ENCODE peak calls at places on chromosomes 11 and 22, in five cellular contexts. B is IMR-90; D is naive thymus-derived CD4-positive, alpha-beta T cell; G is stomach; E is CD4-positive, alpha-beta T cell. X is an unnamed sample. For H3K27me3, the result is how much of the 10 kb centered on the place peaks cover.

GRCh38 chr22:19705181-19705934 is 8.9 kb upstream of the SEPTIN5 start:
- DNase-seq in B (no peak), D (no peak), G (no peak), E (no peak), X (no peak)

GRCh38 chr22:37763652-37764051 is 44.1 kb upstream of the GCAT start:
- DNase-seq in B (no peak), D (no peak), G (no peak), E (no peak), X (no peak)

GRCh38 chr11:68014157-68014965 is 4.2 kb downstream of the ALDH3B1 start:
- DNase-seq in B (peak), D (no peak), G (peak), E (no peak), X (no peak)

GRCh38 chr22:20463324-20464095 is 25.9 kb upstream of the SCARF2 start:
- DNase-seq in B (no peak), D (no peak), G (no peak), E (peak), X (no peak)

GRCh38 chr11:126133902-126134301 is 71.2 kb upstream of the CDON start:
- DNase-seq in B (no peak), D (no peak), G (no peak), E (no peak), X (no peak)

GRCh38 chr11:129643031-129643721 is 172.5 kb upstream of the TMEM45B start:
- DNase-seq in B (peak), D (no peak), G (no peak), E (no peak), X (no peak)

GRCh38 chr11:78684377-78684776 is 109.7 kb upstream of the NARS2 start:
- DNase-seq in B (peak), D (no peak), G (no peak), E (no peak), X (no peak)

GRCh38 chr11:7527029-7527428 is 13.2 kb downstream of the PPFIBP2 start:
- DNase-seq in B (no peak), D (no peak), G (no peak), E (no peak), X (no peak)

GRCh38 chr11:27084407-27084985 is 43.9 kb downstream of the BBOX1 start:
- DNase-seq in B (peak), D (no peak), G (no peak), E (no peak), X (no peak)

GRCh38 chr11:78749243-78749730 is 174.6 kb upstream of the NARS2 start:
- DNase-seq in B (no peak), D (no peak), G (no peak), E (no peak), X (no peak)

GRCh38 chr11:42066113-42066512 is 606.7 kb upstream of the LRRC4C start:
- DNase-seq in B (no peak), D (no peak), G (no peak), E (no peak), X (no peak)

GRCh38 chr11:92153542-92153941 is 71.1 kb upstream of the FAT3 start:
- DNase-seq in B (no peak), D (no peak), G (no peak), E (no peak), X (no peak)

GRCh38 chr11:27718853-27719574 is 18.8 kb upstream of the BDNF start:
- DNase-seq in B (peak), D (no peak), G (no peak), E (no peak), X (no peak)

GRCh38 chr11:5807580-5807979 is 1.1 kb upstream of the OR52N2 start:
- DNase-seq in B (no peak), D (no peak), G (no peak), E (no peak), X (no peak)

GRCh38 chr22:22521631-22522030 is 1.6 kb upstream of the ZNF280A start:
- DNase-seq in B (no peak), D (no peak), G (no peak), E (no peak), X (no peak)

GRCh38 chr11:78961186-78961782 is 386.6 kb upstream of the NARS2 start:
- DNase-seq in B (peak), D (no peak), G (peak), E (no peak), X (no peak)

GRCh38 chr11:130609121-130610035 is 160.9 kb downstream of the ADAMTS15 start:
- DNase-seq in B (no peak), D (no peak), G (peak), E (no peak), X (peak)

GRCh38 chr22:40922484-40923303 is 28.5 kb upstream of the RBX1 start:
- DNase-seq in B (peak), D (no peak), G (no peak), E (peak), X (no peak)

GRCh38 chr11:125110996-125111340 is 458 bp downstream of the TMEM218 start:
- DNase-seq in B (no peak), D (no peak), G (no peak), E (peak), X (no peak)

GRCh38 chr22:30290679-30291333 is 1.5 kb upstream of the CASTOR1 start:
- DNase-seq in B (peak), D (no peak), G (peak), E (no peak), X (no peak)

GRCh38 chr22:36333632-36334031 is 54.1 kb downstream of the MYH9 start:
- DNase-seq in B (no peak), D (no peak), G (peak), E (no peak), X (no peak)

GRCh38 chr22:44686873-44687600 is 15.0 kb upstream of the PRR5 start:
- DNase-seq in B (peak), D (no peak), G (no peak), E (no peak), X (no peak)

GRCh38 chr11:126969865-126970479 is 30.6 kb downstream of the KIRREL3 start:
- DNase-seq in B (peak), D (no peak), G (no peak), E (no peak), X (no peak)

GRCh38 chr22:38733329-38734202 is 22.2 kb downstream of the SUN2 start:
- DNase-seq in B (peak), D (no peak), G (peak), E (no peak), X (no peak)

GRCh38 chr11:115760921-115761320 is 256.7 kb upstream of the CADM1 start:
- DNase-seq in B (no peak), D (no peak), G (no peak), E (no peak), X (no peak)

GRCh38 chr11:115761817-115762216 is 257.6 kb upstream of the CADM1 start:
- DNase-seq in B (no peak), D (no peak), G (no peak), E (no peak), X (no peak)

GRCh38 chr11:115761348-115761747 is 257.1 kb upstream of the CADM1 start:
- DNase-seq in B (no peak), D (no peak), G (no peak), E (no peak), X (no peak)

GRCh38 chr11:115765803-115766239 is 261.6 kb upstream of the CADM1 start:
- DNase-seq in B (peak), D (no peak), G (no peak), E (no peak), X (no peak)

GRCh38 chr11:115764172-115764571 is 260.0 kb upstream of the CADM1 start:
- DNase-seq in B (no peak), D (no peak), G (no peak), E (no peak), X (no peak)
- H3K27me3 ChIP-seq in B (under half), D (under half), G (under half), E (under half), X (under half)

GRCh38 chr22:26314171-26314570 is 114.9 kb upstream of the ASPHD2 start:
- DNase-seq in B (no peak), D (no peak), G (no peak), E (no peak), X (no peak)

GRCh38 chr22:26313291-26313690 is 115.8 kb upstream of the ASPHD2 start:
- DNase-seq in B (no peak), D (no peak), G (no peak), E (no peak), X (no peak)

GRCh38 chr22:26308467-26308866 is 120.6 kb upstream of the ASPHD2 start:
- DNase-seq in B (no peak), D (no peak), G (no peak), E (no peak), X (no peak)

GRCh38 chr22:26314656-26315055 is 114.4 kb upstream of the ASPHD2 start:
- DNase-seq in B (no peak), D (no peak), G (no peak), E (no peak), X (no peak)

DNA sequence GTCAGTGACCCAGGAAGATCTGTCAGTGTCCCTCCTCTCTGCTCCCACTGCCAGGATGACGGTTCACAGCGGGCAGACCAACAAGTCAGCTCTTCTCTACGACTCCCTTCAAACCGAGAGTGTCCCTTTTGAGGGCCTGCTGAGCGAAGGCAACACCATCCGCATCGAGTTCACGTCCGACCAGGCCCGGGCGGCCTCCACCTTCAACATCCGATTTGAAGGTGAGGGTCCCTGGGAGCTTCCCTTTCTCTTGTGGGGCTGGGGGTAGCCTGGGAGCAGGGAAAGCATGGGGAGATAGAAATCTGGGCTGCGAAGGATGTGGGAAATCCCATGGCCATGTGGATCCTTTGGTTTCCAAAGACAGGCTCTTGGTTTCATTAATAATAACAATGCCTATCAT is 118.4 kb upstream of the ASPHD2 start:
- DNase-seq in B (no peak), D (no peak), G (no peak), E (no peak), X (no peak)
- H3K27me3 ChIP-seq in B (under half), D (under half), G (under half), E (under half), X (under half)

GRCh38 chr11:119419834-119420492 is 3.0 kb downstream of the THY1 start:
- DNase-seq in B (no peak), D (no peak), G (no peak), E (no peak), X (no peak)

GRCh38 chr11:119420631-119421030 is 2.3 kb downstream of the THY1 start:
- DNase-seq in B (no peak), D (no peak), G (no peak), E (no peak), X (no peak)

GRCh38 chr11:119422505-119423416 is at the start of gene THY1:
- DNase-seq in B (peak), D (no peak), G (no peak), E (no peak), X (no peak)

GRCh38 chr11:119421941-119422504 is 949 bp downstream of the THY1 start:
- DNase-seq in B (peak), D (no peak), G (no peak), E (no peak), X (no peak)

GRCh38 chr11:119421351-119421750 is 1.6 kb downstream of the THY1 start:
- DNase-seq in B (peak), D (no peak), G (no peak), E (no peak), X (no peak)
- H3K27me3 ChIP-seq in B (under half), D (under half), G (under half), E (under half), X (under half)

DNA sequence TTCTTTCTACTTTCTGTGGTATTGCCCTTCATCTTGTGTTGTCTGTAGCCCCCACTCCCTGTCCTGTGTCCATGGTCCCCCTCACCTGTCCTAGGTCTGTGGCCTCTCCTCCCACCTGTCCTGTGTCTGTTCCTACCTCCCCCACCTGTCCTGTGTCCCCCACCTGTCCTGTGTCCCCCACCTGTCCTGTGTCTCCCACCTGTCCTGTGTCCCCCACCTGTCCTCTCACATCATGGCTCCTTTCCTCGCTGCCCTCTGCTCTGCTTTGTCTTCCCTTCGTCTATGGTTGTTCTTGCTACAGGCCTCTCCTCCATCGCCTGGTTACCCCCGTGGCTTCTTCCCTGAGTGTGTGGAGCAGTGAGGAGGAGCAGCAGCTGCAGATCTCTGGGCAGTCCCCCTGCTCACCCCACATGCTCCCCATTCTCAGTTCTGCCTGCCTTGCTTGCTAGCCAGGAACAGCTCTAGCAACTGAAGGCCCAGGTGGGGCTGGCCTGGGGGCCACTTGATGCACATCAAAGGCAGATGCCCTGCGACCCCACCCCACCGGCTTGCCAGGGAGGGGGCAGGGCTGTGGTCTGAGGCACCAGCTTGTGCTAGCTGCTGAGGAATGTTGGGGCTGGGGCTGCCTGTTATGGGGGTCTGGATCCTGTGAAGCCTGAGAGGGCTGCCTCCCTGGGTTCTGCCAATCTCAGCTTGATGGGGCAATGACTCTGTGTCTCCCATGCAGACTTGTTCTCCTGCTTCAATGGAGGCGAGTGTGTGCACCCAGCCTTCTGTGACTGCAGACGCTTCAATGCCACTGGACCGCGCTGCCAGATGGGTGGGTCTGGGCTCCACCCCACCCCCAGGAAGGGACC is 5.6 kb downstream of the OTOG start:
- DNase-seq in B (peak), D (no peak), G (no peak), E (no peak), X (no peak)
- H3K27me3 ChIP-seq in B (under half), D (under half), G (under half), E (under half), X (under half)

DNA sequence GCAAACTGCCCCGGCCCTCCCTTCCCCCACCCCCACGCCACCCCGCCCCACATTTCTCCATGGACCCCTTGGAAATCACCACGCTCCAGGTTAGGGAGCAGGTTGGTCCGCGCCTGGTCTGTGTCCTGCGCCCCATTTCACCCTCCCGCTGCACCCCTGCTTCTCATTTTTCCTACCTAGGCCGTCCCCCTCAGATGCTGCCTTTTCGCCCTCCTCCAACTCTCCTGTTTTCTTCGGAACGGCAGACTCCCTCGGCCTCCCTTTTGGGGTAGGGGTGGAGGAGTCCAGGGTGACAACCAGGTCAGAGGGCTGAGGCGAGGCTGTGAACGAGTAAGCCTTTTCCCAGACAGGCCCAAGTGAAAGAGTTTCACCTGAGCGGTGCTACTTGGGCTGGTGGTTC is 893 bp upstream of the SCN4B start:
- DNase-seq in B (no peak), D (no peak), G (no peak), E (no peak), X (no peak)
- H3K27me3 ChIP-seq in B (half or more), D (under half), G (half or more), E (half or more), X (under half)

GRCh38 chr11:17471501-17471900 is 5.1 kb downstream of the ABCC8 start:
- DNase-seq in B (no peak), D (no peak), G (no peak), E (no peak), X (no peak)

GRCh38 chr11:17472467-17472866 is 4.2 kb downstream of the ABCC8 start:
- DNase-seq in B (no peak), D (no peak), G (no peak), E (no peak), X (no peak)

GRCh38 chr11:17475666-17476316 is 854 bp downstream of the ABCC8 start:
- DNase-seq in B (no peak), D (no peak), G (no peak), E (no peak), X (no peak)

GRCh38 chr11:17469998-17470397 is 6.6 kb downstream of the ABCC8 start:
- DNase-seq in B (no peak), D (no peak), G (no peak), E (no peak), X (no peak)

GRCh38 chr11:17473071-17473744 is 3.4 kb downstream of the ABCC8 start:
- DNase-seq in B (peak), D (no peak), G (no peak), E (no peak), X (no peak)
- H3K27me3 ChIP-seq in B (under half), D (under half), G (under half), E (under half), X (under half)

DNA sequence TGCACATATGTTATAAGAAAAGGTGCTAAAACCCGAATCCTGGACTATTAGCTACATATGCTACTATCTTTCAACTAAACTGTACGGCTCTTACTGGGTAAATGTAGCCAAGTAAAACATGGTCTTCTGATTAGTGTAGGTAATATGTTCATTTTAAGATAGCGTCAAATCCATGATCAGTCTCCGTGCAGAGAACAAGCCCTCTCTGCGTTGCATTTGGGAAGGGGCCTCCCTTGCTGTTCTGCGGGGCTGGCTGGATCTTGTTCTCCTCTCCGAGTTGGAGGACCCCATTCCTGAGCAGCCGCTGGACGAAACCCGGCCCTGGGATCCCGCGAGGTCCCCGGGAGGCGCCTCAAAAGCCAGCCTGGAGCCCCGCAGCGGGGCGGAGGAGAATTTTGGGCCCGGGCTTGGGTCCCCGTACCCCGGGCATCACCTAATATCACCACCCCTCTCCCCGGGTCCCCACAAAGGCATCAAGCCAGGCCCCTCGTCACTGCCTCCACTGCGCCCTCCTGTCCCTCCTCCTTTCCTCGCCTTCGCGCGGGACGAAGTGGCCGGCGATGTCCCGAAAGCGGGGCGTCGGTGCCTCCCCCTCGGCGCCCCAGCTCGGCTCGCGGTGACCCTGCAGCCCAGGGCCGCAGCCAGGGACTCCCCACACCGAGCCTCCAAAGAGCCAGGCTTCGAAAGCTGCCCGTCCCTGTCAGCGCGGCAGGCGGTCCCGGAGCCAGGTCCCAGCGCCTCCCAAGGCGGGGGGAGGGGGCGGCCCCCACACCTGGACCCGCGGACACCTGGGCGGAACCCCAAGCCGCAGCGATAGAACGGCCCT is 54.5 kb upstream of the FBXO3 start:
- DNase-seq in B (no peak), D (no peak), G (no peak), E (no peak), X (no peak)
- H3K27me3 ChIP-seq in B (under half), D (under half), G (under half), E (half or more), X (under half)

X was measured in vagina.